ENCODE peak calls at places on chromosomes 4 and X, in six cellular contexts. H, A, F, C, D and U are unnamed samples.

GRCh38 chr4:56435748-56436442 is at the start of gene PAICS:
- DNase-seq in A (peak; percentile 99), C (peak; percentile 79), F (peak; percentile 87), D (peak; percentile 97), H (peak; percentile 94), U (peak; percentile 93)

GRCh38 chr4:107640157-107640556 is 79.9 kb downstream of the PAPSS1 start:
- DNase-seq in F (no peak), D (no peak), H (no peak), A (no peak), C (no peak), U (no peak)

GRCh38 chrX:132022115-132022862 is 813 bp upstream of the STK26 start:
- DNase-seq in H (no peak), F (peak; percentile 18), D (peak; percentile 34), C (no peak), A (no peak), U (peak; percentile 27)

GRCh38 chrX:11416600-11416999 is 123.4 kb downstream of the AMELX start:
- DNase-seq in D (no peak), H (no peak), F (no peak), A (no peak), C (no peak), U (no peak)

GRCh38 chr4:38529189-38530115 is 134.5 kb upstream of the KLF3 start:
- DNase-seq in D (peak; percentile 82), A (peak; percentile 29), F (no peak), C (no peak), H (peak; percentile 66), U (peak; percentile 50)

GRCh38 chrX:12967711-12968465 is 7.0 kb upstream of the TMSB4X start:
- DNase-seq in D (no peak), F (no peak), H (no peak), C (no peak), A (no peak), U (no peak)

GRCh38 chr4:150411527-150411926 is 170.4 kb upstream of the MAB21L2 start:
- DNase-seq in F (no peak), A (no peak), H (no peak), C (no peak), D (no peak), U (no peak)

GRCh38 chr4:158521490-158522111 is at the start of gene RXFP1:
- DNase-seq in F (no peak), A (no peak), D (no peak), H (no peak), C (no peak), U (no peak)

GRCh38 chrX:17769701-17770269 is 32.5 kb downstream of the SCML1 start:
- DNase-seq in D (no peak), A (no peak), H (no peak), F (no peak), C (no peak), U (no peak)

GRCh38 chr4:166700592-166700991 is 533.7 kb downstream of the SPOCK3 start:
- DNase-seq in D (no peak), A (no peak), F (no peak), C (no peak), H (no peak), U (no peak)

GRCh38 chr4:158869761-158870160 is 100.9 kb downstream of the FNIP2 start:
- DNase-seq in A (no peak), H (no peak), F (no peak), D (no peak), C (no peak), U (no peak)

GRCh38 chr4:174398728-174399127 is 115.0 kb downstream of the CEP44 start:
- DNase-seq in A (no peak), H (no peak), C (peak; percentile 47), F (no peak), D (no peak), U (no peak)

GRCh38 chr4:23260510-23260909 is 567.8 kb downstream of the GBA3 start:
- DNase-seq in H (no peak), D (no peak), F (no peak), A (no peak), C (no peak), U (no peak)

GRCh38 chr4:120066182-120066524 is 495 bp downstream of the MAD2L1 start:
- DNase-seq in A (no peak), F (no peak), H (no peak), C (no peak), D (peak; percentile 89), U (peak; percentile 73)

GRCh38 chr4:2765832-2766526 is 9.8 kb upstream of the TNIP2 start:
- DNase-seq in F (no peak), H (peak; percentile 7), C (no peak), D (no peak), A (no peak), U (no peak)

GRCh38 chr4:174427562-174428140 is 94.6 kb downstream of the HPGD start:
- DNase-seq in H (no peak), D (no peak), F (peak; percentile 50), A (no peak), C (no peak), U (no peak)

GRCh38 chrX:71615954-71616353 is 2.4 kb downstream of the CXCR3 start:
- DNase-seq in F (no peak), H (no peak), C (no peak), D (no peak), A (no peak), U (no peak)

GRCh38 chr4:182449960-182450359 is 206.8 kb downstream of the TENM3 start:
- DNase-seq in F (no peak), H (no peak), C (no peak), A (no peak), D (no peak), U (no peak)

GRCh38 chr4:63728480-63729177 is 680.6 kb downstream of the TECRL start:
- DNase-seq in C (no peak), D (no peak), F (peak; percentile 0), H (no peak), A (peak; percentile 18), U (no peak)

GRCh38 chrX:96722793-96723192 is 38.2 kb downstream of the DIAPH2 start:
- DNase-seq in F (no peak), H (no peak), A (no peak), C (no peak), D (no peak), U (no peak)

GRCh38 chr4:8296491-8296890 is 26.9 kb downstream of the HTRA3 start:
- DNase-seq in H (peak; percentile 14), F (no peak), D (no peak), A (no peak), C (no peak), U (no peak)

GRCh38 chr4:48439988-48440387 is 43.2 kb upstream of the SLC10A4 start:
- DNase-seq in D (no peak), A (no peak), F (no peak), C (no peak), H (no peak), U (no peak)

GRCh38 chr4:169716677-169717076 is 41.1 kb downstream of the HPF1 start:
- DNase-seq in A (no peak), H (no peak), F (no peak), D (no peak), C (peak; percentile 21), U (no peak)

GRCh38 chr4:83124079-83124780 is 9.7 kb upstream of the PLAC8 start:
- DNase-seq in D (peak; percentile 15), H (no peak), F (no peak), A (no peak), C (no peak), U (peak; percentile 69)

GRCh38 chr4:22661443-22661842 is 31.3 kb upstream of the GBA3 start:
- DNase-seq in C (no peak), H (no peak), A (no peak), F (no peak), D (no peak), U (no peak)

GRCh38 chrX:10904220-10904619 is 206.9 kb upstream of the HCCS start:
- DNase-seq in A (no peak), C (no peak), D (no peak), F (no peak), H (no peak), U (no peak)

GRCh38 chrX:154019061-154019621 is 561 bp downstream of the IRAK1 start:
- DNase-seq in H (no peak), D (peak; percentile 35), A (no peak), C (no peak), F (peak; percentile 35), U (peak; percentile 21)

GRCh38 chr4:137509855-137510282 is 22.4 kb downstream of the PCDH18 start:
- DNase-seq in D (no peak), F (no peak), H (no peak), A (no peak), C (no peak), U (no peak)

GRCh38 chr4:117324851-117325491 is 239.6 kb upstream of the TRAM1L1 start:
- DNase-seq in C (peak; percentile 41), D (peak; percentile 20), H (no peak), F (no peak), A (no peak), U (no peak)

GRCh38 chr4:85732124-85732523 is 257.2 kb downstream of the ARHGAP24 start:
- DNase-seq in A (no peak), C (no peak), H (no peak), F (no peak), D (peak; percentile 62), U (no peak)

GRCh38 chr4:143202824-143203223 is 18.1 kb downstream of the USP38 start:
- DNase-seq in A (no peak), F (no peak), H (no peak), C (no peak), D (no peak), U (no peak)

GRCh38 chrX:55161581-55161980 is 58.6 kb upstream of the PAGE5 start:
- DNase-seq in H (no peak), D (no peak), A (peak; percentile 2), C (no peak), F (no peak), U (no peak)